ENCODE peak calls at places on chromosomes 12 and 14, in nine cellular contexts. L, P, F, C, I, U, B, G and S are unnamed samples.
A peak's percentile ranks its signal among the peaks of the same experiment; 100 is the strongest.

GRCh38 chr14:89721991-89722390 is 232.5 kb downstream of the EFCAB11 start:
- DNase-seq in L (no peak), P (no peak), F (no peak), C (no peak), I (no peak), U (no peak), B (no peak), G (peak; percentile 50), S (no peak)

GRCh38 chr12:105427883-105428282 is 97.4 kb downstream of the C12orf75 start:
- DNase-seq in L (no peak), P (no peak), F (no peak), C (no peak), I (no peak), U (no peak), B (no peak), G (no peak), S (no peak)

GRCh38 chr14:74579447-74580274 is 32.4 kb downstream of the LTBP2 start:
- DNase-seq in L (no peak), P (no peak), F (no peak), C (peak; percentile 62), I (peak; percentile 33), U (no peak), B (no peak), G (peak; percentile 36), S (no peak)

GRCh38 chr14:99229654-99230215 is 42.3 kb downstream of the BCL11B start:
- DNase-seq in L (no peak), P (no peak), F (no peak), C (no peak), I (no peak), U (peak; percentile 56), B (no peak), G (no peak), S (no peak)

GRCh38 chr14:56412453-56413434 is 166.9 kb upstream of the TMEM260 start:
- DNase-seq in L (no peak), P (no peak), F (no peak), C (no peak), I (no peak), U (no peak), B (no peak), G (no peak), S (no peak)

GRCh38 chr12:75889214-75889613 is 142.4 kb downstream of the PHLDA1 start:
- DNase-seq in L (no peak), P (no peak), F (no peak), C (no peak), I (no peak), U (no peak), B (no peak), G (no peak), S (no peak)

GRCh38 chr14:100807979-100808734 is 17.8 kb upstream of the MEG3 start:
- DNase-seq in L (no peak), P (no peak), F (no peak), C (no peak), I (peak; percentile 6), U (no peak), B (no peak), G (no peak), S (no peak)

GRCh38 chr12:139585-139984 is 73.0 kb downstream of the IQSEC3 start:
- DNase-seq in L (no peak), P (no peak), F (no peak), C (no peak), I (no peak), U (no peak), B (no peak), G (no peak), S (no peak)

GRCh38 chr12:38053655-38054464 is 262.7 kb upstream of the ALG10B start:
- DNase-seq in L (no peak), P (peak; percentile 67), F (peak; percentile 76), C (no peak), I (no peak), U (no peak), B (no peak), G (no peak), S (no peak)

GRCh38 chr12:70826156-70826555 is 94.4 kb downstream of the PTPRR start:
- DNase-seq in L (no peak), P (no peak), F (no peak), C (no peak), I (no peak), U (no peak), B (no peak), G (no peak), S (no peak)
- H3K4me1 ChIP-seq in L (peaks cover 3% of the 10 kb centered on the region), P (no peaks in the 10 kb centered on the region), F (no peaks in the 10 kb centered on the region), C (peaks cover 4% of the 10 kb centered on the region), I (no peaks in the 10 kb centered on the region), U (no peaks in the 10 kb centered on the region), B (no peaks in the 10 kb centered on the region), G (peaks cover 7% of the 10 kb centered on the region), S (no peaks in the 10 kb centered on the region)

GRCh38 chr14:63091394-63091996 is 46.2 kb upstream of the KCNH5 start:
- DNase-seq in L (no peak), P (no peak), F (no peak), C (no peak), I (no peak), U (no peak), B (no peak), G (no peak), S (no peak)
- TF ChIP-seq CTCF in L (no peak), P (no peak), F (no peak), C (no peak), I (no peak), U (no peak), B (no peak), G (no peak), S (no peak)

GRCh38 chr12:9244894-9245293 is 36.7 kb upstream of the PZP start:
- DNase-seq in L (peak; percentile 28), P (peak; percentile 50), F (no peak), C (no peak), I (no peak), U (no peak), B (peak; percentile 24), G (no peak), S (no peak)

GRCh38 chr12:9243999-9244649 is 35.9 kb upstream of the PZP start:
- DNase-seq in L (no peak), P (no peak), F (no peak), C (no peak), I (no peak), U (no peak), B (no peak), G (no peak), S (no peak)

GRCh38 chr12:9237286-9237685 is 29.1 kb upstream of the PZP start:
- DNase-seq in L (no peak), P (no peak), F (no peak), C (no peak), I (no peak), U (no peak), B (no peak), G (no peak), S (no peak)

GRCh38 chr12:9241301-9241700 is 33.1 kb upstream of the PZP start:
- DNase-seq in L (no peak), P (no peak), F (no peak), C (no peak), I (no peak), U (no peak), B (no peak), G (no peak), S (no peak)

DNA sequence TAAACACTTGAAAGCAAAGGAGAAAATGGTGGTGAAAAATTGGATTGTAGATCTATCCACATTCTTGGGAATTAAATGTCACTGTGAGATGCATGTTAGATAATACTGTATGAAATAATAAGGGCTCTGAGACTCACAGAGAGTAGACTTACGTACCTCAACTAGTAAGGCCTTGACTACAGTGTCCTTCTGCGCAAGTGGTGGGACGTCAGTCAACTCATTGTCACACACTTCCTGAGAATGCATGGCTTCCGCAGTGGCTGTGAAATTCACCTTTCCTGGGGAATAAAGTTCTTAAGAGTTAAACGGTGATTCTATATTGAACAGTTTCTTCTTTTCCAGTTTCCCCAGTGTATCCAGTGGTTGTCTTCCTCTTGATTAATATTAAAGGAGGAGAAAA is 32.6 kb upstream of the PZP start:
- DNase-seq in L (no peak), P (no peak), F (no peak), C (no peak), I (no peak), U (no peak), B (no peak), G (no peak), S (no peak)
- H3K4me3 ChIP-seq in L (peak overlapping the region; percentile 20), P (no peak overlapping the region), F (peak overlapping the region; percentile 20), C (no peak overlapping the region), I (no peak overlapping the region), U (peak overlapping the region; percentile 40), B (no peak overlapping the region), G (no peak overlapping the region), S (peak overlapping the region; percentile 27)

GRCh38 chr12:24931666-24932405 is 17.1 kb downstream of the BCAT1 start:
- DNase-seq in L (no peak), P (no peak), F (no peak), C (no peak), I (no peak), U (no peak), B (peak; percentile 79), G (no peak), S (no peak)
- H3K4me1 ChIP-seq in L (no peaks in the 10 kb centered on the region), P (peaks cover 78% of the 10 kb centered on the region), F (no peaks in the 10 kb centered on the region), C (no peaks in the 10 kb centered on the region), I (no peaks in the 10 kb centered on the region), U (no peaks in the 10 kb centered on the region), B (peaks cover 24% of the 10 kb centered on the region), G (no peaks in the 10 kb centered on the region), S (no peaks in the 10 kb centered on the region)

DNA sequence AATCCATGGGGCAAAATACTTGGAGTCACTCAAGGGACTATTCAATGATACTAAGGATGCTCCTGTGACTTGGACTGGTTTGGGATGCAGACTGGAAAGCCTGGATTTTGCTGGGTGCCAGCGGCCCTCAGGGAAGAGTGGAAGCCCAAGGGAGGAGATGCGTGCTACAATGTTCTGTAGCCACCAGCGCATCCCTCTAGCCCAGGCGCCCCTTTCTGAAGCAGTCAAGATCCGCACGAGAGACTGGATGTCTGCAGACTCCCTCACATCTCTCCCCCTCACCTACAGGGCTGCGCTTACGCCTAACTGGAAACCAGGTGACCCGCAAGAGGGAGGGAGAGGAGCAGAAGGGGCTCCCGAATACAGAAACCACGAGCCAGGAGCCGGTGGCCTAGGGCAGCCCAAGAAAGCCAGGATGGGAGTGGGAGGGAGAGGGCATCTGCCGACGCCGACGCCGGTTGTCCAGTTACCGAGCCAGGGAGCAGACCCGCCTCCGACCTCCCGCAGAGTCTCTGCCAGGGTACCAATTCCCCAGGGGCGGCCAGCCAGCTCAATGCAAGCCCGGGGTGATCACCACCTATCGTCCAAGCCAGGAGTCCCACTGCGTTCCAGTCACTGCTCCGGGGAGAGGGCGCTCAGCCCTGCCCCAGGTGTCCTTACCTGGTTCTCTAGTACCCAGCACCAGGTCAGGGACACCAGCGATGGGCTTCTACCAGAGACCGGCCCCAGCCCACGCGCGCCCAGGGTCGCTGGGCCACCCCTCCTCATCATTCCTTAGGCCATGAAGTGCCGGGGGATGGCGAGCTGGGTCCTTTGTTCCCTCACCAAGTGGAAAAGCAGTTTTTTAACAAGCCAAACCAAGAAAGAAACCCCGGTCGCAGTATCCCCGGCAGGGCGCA is 1.2 kb downstream of the NTN4 start:
- DNase-seq in L (no peak), P (peak; percentile 72), F (peak; percentile 85), C (no peak), I (peak; percentile 61), U (no peak), B (no peak), G (peak; percentile 57), S (peak; percentile 81)
- TF ChIP-seq CTCF in L (no peak), P (no peak), F (no peak), C (peak; percentile 4), I (no peak), U (no peak), B (no peak), G (no peak), S (no peak)